ENCODE peak calls at places on chromosomes 16 and 17, in nine cellular contexts. A is IMR-90; F is ascending aorta; T is CD8-positive, alpha-beta memory T cell; Y is body of pancreas; G is CD4-positive, alpha-beta memory T cell; V is CD8-positive, alpha-beta T cell; R is tibial artery; C is HCT116. X is an unnamed sample. For H3K4me1, the result is how much of the 10 kb centered on the place peaks cover.

GRCh38 chr17:29760279-29760721 is 137.6 kb upstream of the CORO6 start:
- DNase-seq in A (peak), F (no peak), T (peak), Y (no peak), G (peak), V (peak), R (no peak), C (no peak), X (peak)

GRCh38 chr17:48100591-48101011 is 677 bp downstream of the CBX1 start:
- DNase-seq in A (peak), F (no peak), T (no peak), Y (peak), G (no peak), V (no peak), R (peak), C (peak), X (peak)

GRCh38 chr17:66842959-66843358 is 8.0 kb downstream of the CACNG5 start:
- DNase-seq in A (no peak), F (no peak), T (no peak), Y (no peak), G (no peak), V (no peak), R (no peak), C (no peak), X (no peak)

GRCh38 chr17:75836605-75837004 is 7.6 kb downstream of the UNC13D start:
- DNase-seq in A (no peak), F (no peak), T (no peak), Y (no peak), G (no peak), V (no peak), R (no peak), C (no peak), X (no peak)

GRCh38 chr17:16491131-16491702 is 776 bp downstream of the LRRC75A start:
- DNase-seq in A (no peak), F (no peak), T (peak), Y (peak), G (peak), V (peak), R (peak), C (no peak), X (no peak)

GRCh38 chr17:48552453-48553189 is 7.7 kb upstream of the HOXB2 start:
- DNase-seq in A (peak), F (no peak), T (no peak), Y (no peak), G (no peak), V (no peak), R (no peak), C (no peak), X (no peak)

GRCh38 chr17:8345052-8345690 is 5.5 kb downstream of the ODF4 start:
- DNase-seq in A (no peak), F (no peak), T (no peak), Y (no peak), G (no peak), V (no peak), R (no peak), C (no peak), X (no peak)

GRCh38 chr16:77043076-77043475 is 147.9 kb upstream of the MON1B start:
- DNase-seq in A (no peak), F (no peak), T (no peak), Y (no peak), G (no peak), V (no peak), R (no peak), C (peak), X (no peak)

GRCh38 chr16:54957403-54957802 is 26.7 kb downstream of the IRX5 start:
- DNase-seq in A (no peak), F (no peak), T (no peak), Y (peak), G (no peak), V (no peak), R (no peak), C (peak), X (no peak)

GRCh38 chr16:49639739-49640388 is 216.0 kb downstream of the ZNF423 start:
- DNase-seq in A (peak), F (no peak), T (no peak), Y (no peak), G (no peak), V (no peak), R (no peak), C (no peak), X (peak)

GRCh38 chr16:78437352-78437968 is 338.0 kb downstream of the WWOX start:
- DNase-seq in A (peak), F (no peak), T (peak), Y (peak), G (peak), V (peak), R (no peak), C (no peak), X (peak)

GRCh38 chr16:13036600-13036999 is 135.2 kb downstream of the SHISA9 start:
- DNase-seq in A (peak), F (no peak), T (no peak), Y (peak), G (no peak), V (no peak), R (no peak), C (no peak), X (no peak)

GRCh38 chr17:49498037-49498615 is 3.0 kb downstream of the NGFR start:
- DNase-seq in A (no peak), F (no peak), T (no peak), Y (no peak), G (no peak), V (no peak), R (no peak), C (no peak), X (no peak)

GRCh38 chr16:21645261-21645721 is 7.1 kb downstream of the IGSF6 start:
- DNase-seq in A (peak), F (no peak), T (peak), Y (no peak), G (peak), V (no peak), R (no peak), C (no peak), X (no peak)

GRCh38 chr17:80789356-80789902 is 202.2 kb upstream of the CHMP6 start:
- DNase-seq in A (peak), F (no peak), T (no peak), Y (no peak), G (no peak), V (no peak), R (peak), C (peak), X (peak)

GRCh38 chr17:13835151-13835550 is 233.4 kb upstream of the HS3ST3A1 start:
- DNase-seq in A (no peak), F (no peak), T (no peak), Y (no peak), G (no peak), V (no peak), R (no peak), C (no peak), X (no peak)

GRCh38 chr16:11359370-11359769 is 14.1 kb downstream of the RMI2 start:
- DNase-seq in A (peak), F (no peak), T (no peak), Y (peak), G (no peak), V (no peak), R (no peak), C (peak), X (peak)

GRCh38 chr16:57107324-57107922 is 15.0 kb downstream of the CPNE2 start:
- DNase-seq in A (no peak), F (no peak), T (no peak), Y (no peak), G (no peak), V (no peak), R (no peak), C (no peak), X (no peak)

GRCh38 chr17:62666061-62666800 is 38.8 kb downstream of the MRC2 start:
- DNase-seq in A (no peak), F (no peak), T (no peak), Y (no peak), G (no peak), V (no peak), R (peak), C (no peak), X (peak)

GRCh38 chr16:20933589-20933988 is 33.0 kb downstream of the LYRM1 start:
- DNase-seq in A (no peak), F (no peak), T (no peak), Y (no peak), G (no peak), V (no peak), R (no peak), C (no peak), X (no peak)

GRCh38 chr16:25868966-25869365 is 177.2 kb downstream of the HS3ST4 start:
- DNase-seq in A (no peak), F (no peak), T (no peak), Y (no peak), G (no peak), V (no peak), R (no peak), C (no peak), X (no peak)

GRCh38 chr16:57658878-57659674 is 9.0 kb upstream of the ADGRG3 start:
- DNase-seq in A (no peak), F (no peak), T (no peak), Y (no peak), G (no peak), V (no peak), R (no peak), C (no peak), X (no peak)

GRCh38 chr16:84842516-84843148 is 22.8 kb downstream of the CRISPLD2 start:
- DNase-seq in A (no peak), F (no peak), T (no peak), Y (no peak), G (no peak), V (no peak), R (no peak), C (no peak), X (no peak)

GRCh38 chr17:2250140-2251095 is 53.2 kb downstream of the SMG6 start:
- DNase-seq in A (peak), F (no peak), T (peak), Y (no peak), G (peak), V (peak), R (no peak), C (no peak), X (no peak)

GRCh38 chr17:79463421-79464309 is 147.2 kb downstream of the RBFOX3 start:
- DNase-seq in A (no peak), F (no peak), T (no peak), Y (no peak), G (no peak), V (no peak), R (no peak), C (no peak), X (no peak)

GRCh38 chr16:78499399-78499798 is 399.9 kb downstream of the WWOX start:
- DNase-seq in A (no peak), F (no peak), T (no peak), Y (no peak), G (no peak), V (no peak), R (no peak), C (no peak), X (no peak)

GRCh38 chr17:64625541-64625940 is 36.6 kb downstream of the SMURF2 start:
- DNase-seq in A (no peak), F (no peak), T (no peak), Y (no peak), G (no peak), V (no peak), R (no peak), C (no peak), X (no peak)
- H3K4me1 ChIP-seq in A (under half), F (under half), T (under half), Y (under half), G (under half), V (under half), R (under half), C (half or more), X (half or more)

GRCh38 chr16:30063278-30063892 is 2.2 kb upstream of the ALDOA start:
- DNase-seq in A (no peak), F (no peak), T (no peak), Y (no peak), G (no peak), V (no peak), R (no peak), C (no peak), X (no peak)
- H3K4me3 ChIP-seq in A (no peak), F (peak), T (peak), Y (no peak), G (no peak), V (peak), R (peak), C (peak), X (no peak)

GRCh38 chr17:72387969-72388368 is 267.1 kb downstream of the SOX9 start:
- DNase-seq in A (peak), F (no peak), T (no peak), Y (no peak), G (no peak), V (no peak), R (no peak), C (no peak), X (no peak)
- H3K27ac ChIP-seq in A (peak), F (no peak), T (no peak), Y (no peak), G (no peak), V (no peak), R (no peak), C (peak), X (peak)

GRCh38 chr17:64504769-64505319 is 1.2 kb downstream of the DDX5 start:
- DNase-seq in A (peak), F (no peak), T (no peak), Y (peak), G (peak), V (no peak), R (no peak), C (no peak), X (no peak)
- H3K4me1 ChIP-seq in A (under half), F (under half), T (half or more), Y (half or more), G (half or more), V (half or more), R (under half), C (under half), X (under half)

X was measured in SJSA1.